ENCODE peak calls at places on chromosomes 11 and 22, in four cellular contexts. N is germinal center; G is NCI-H1092 treated with DMSO at 0.1 percent for 48 hours; R is activated naive CD4-positive, alpha-beta T cell. T is an unnamed sample.

GRCh38 chr11:126467046-126467370 is 111.5 kb downstream of the ST3GAL4 start:
- DNase-seq in R (no peak), G (no peak), N (no peak), T (no peak)

GRCh38 chr22:28015676-28016601 is 96.9 kb upstream of the PITPNB start:
- DNase-seq in G (no peak), N (no peak), R (no peak), T (no peak)

GRCh38 chr11:12232160-12232559 is 121.8 kb downstream of the MICAL2 start:
- DNase-seq in G (no peak), R (no peak), N (no peak), T (no peak)

GRCh38 chr11:122754553-122755322 is 83.6 kb upstream of the CRTAM start:
- DNase-seq in G (no peak), N (peak; percentile 42), R (no peak), T (no peak)

GRCh38 chr11:69461272-69461962 is 20.0 kb upstream of the LINC01488 start:
- DNase-seq in R (no peak), N (no peak), G (no peak), T (no peak)

GRCh38 chr11:46050065-46050464 is 71.2 kb downstream of the PHF21A start:
- DNase-seq in N (no peak), G (no peak), R (no peak), T (peak; percentile 20)

GRCh38 chr22:37442537-37442936 is 15.3 kb upstream of the ELFN2 start:
- DNase-seq in N (no peak), R (no peak), G (no peak), T (no peak)

GRCh38 chr22:30667092-30667485 is 586 bp downstream of the DUSP18 start:
- DNase-seq in N (no peak), R (no peak), G (no peak), T (no peak)

GRCh38 chr22:35539910-35540599 is 576 bp upstream of the RASD2 start:
- DNase-seq in G (peak; percentile 62), R (peak; percentile 26), N (peak; percentile 94), T (peak; percentile 58)

GRCh38 chr22:49322861-49323622 is 504.6 kb downstream of the BRD1 start:
- DNase-seq in R (no peak), N (no peak), G (no peak), T (no peak)

GRCh38 chr11:17812286-17813187 is 78.0 kb downstream of the KCNC1 start:
- DNase-seq in R (no peak), G (peak; percentile 68), N (no peak), T (no peak)

GRCh38 chr11:46930089-46930488 is 6.5 kb upstream of the CSTPP1 start:
- DNase-seq in N (no peak), R (no peak), G (no peak), T (no peak)

GRCh38 chr11:72712168-72712721 is 38.0 kb upstream of the PDE2A start:
- DNase-seq in N (no peak), G (no peak), R (no peak), T (peak; percentile 34)

GRCh38 chr11:79312591-79313267 is 128.1 kb downstream of the TENM4 start:
- DNase-seq in R (no peak), N (no peak), G (peak; percentile 98), T (no peak)

GRCh38 chr22:43828711-43829447 is 16.8 kb upstream of the EFCAB6 start:
- DNase-seq in R (no peak), G (no peak), N (no peak), T (peak; percentile 29)

GRCh38 chr22:50329236-50329635 is 2.4 kb upstream of the DENND6B start:
- DNase-seq in R (no peak), N (no peak), G (no peak), T (no peak)